ENCODE peak calls at places on chromosomes 7 and 10, in seven cellular contexts. Q is activated CD8-positive, alpha-beta T cell treated with anti-CD3 and anti-CD28 coated beads, Interleukin-2, amount 10 ng/mL, durations not matched to agents 7 days and 5 days; V is DMS53; M is NCI-H1105; I is iris pigment epithelial cell; D is CD14-positive monocyte; H is EL. S is an unnamed sample.

GRCh38 chr10:88974446-88975376 is 15.9 kb upstream of the FAS start:
- DNase-seq in Q (no peak), V (peak), M (no peak), I (peak), D (no peak), H (no peak), S (peak)

GRCh38 chr10:13632879-13633437 is 46.2 kb downstream of the PRPF18 start:
- DNase-seq in Q (no peak), V (no peak), M (no peak), I (no peak), D (no peak), H (no peak), S (no peak)

GRCh38 chr7:140982508-140982907 is 32.2 kb downstream of the MRPS33 start:
- DNase-seq in Q (no peak), V (no peak), M (no peak), I (no peak), D (no peak), H (no peak), S (no peak)

GRCh38 chr10:69685802-69686585 is 55.9 kb downstream of the FAM241B start:
- DNase-seq in Q (no peak), V (no peak), M (no peak), I (peak), D (no peak), H (peak), S (peak)

GRCh38 chr7:119175916-119176627 is 951.6 kb downstream of the ANKRD7 start:
- DNase-seq in Q (peak), V (peak), M (peak), I (peak), D (no peak), H (peak), S (peak)

GRCh38 chr7:28155964-28156363 is 24.6 kb downstream of the JAZF1 start:
- DNase-seq in Q (no peak), V (no peak), M (no peak), I (peak), D (no peak), H (peak), S (peak)

GRCh38 chr7:1091019-1091643 is 3.2 kb downstream of the GPER1 start:
- DNase-seq in Q (no peak), V (no peak), M (no peak), I (peak), D (peak), H (peak), S (no peak)

GRCh38 chr7:84783161-84783803 is 403.6 kb downstream of the SEMA3D start:
- DNase-seq in Q (no peak), V (no peak), M (no peak), I (peak), D (no peak), H (no peak), S (peak)

GRCh38 chr10:4053940-4054339 is 268.9 kb upstream of the KLF6 start:
- DNase-seq in Q (no peak), V (no peak), M (no peak), I (no peak), D (peak), H (no peak), S (no peak)

GRCh38 chr10:59709472-59710125 is at the start of gene SLC16A9:
- DNase-seq in Q (peak), V (peak), M (peak), I (peak), D (no peak), H (peak), S (peak)

GRCh38 chr10:98340261-98340675 is 72.3 kb upstream of the LOXL4 start:
- DNase-seq in Q (no peak), V (peak), M (no peak), I (no peak), D (no peak), H (no peak), S (no peak)

GRCh38 chr10:15528478-15529239 is 157.6 kb upstream of the FAM171A1 start:
- DNase-seq in Q (no peak), V (no peak), M (no peak), I (no peak), D (no peak), H (no peak), S (no peak)

GRCh38 chr10:10661176-10661575 is 356.5 kb upstream of the CELF2 start:
- DNase-seq in Q (no peak), V (no peak), M (no peak), I (peak), D (no peak), H (no peak), S (no peak)